ENCODE peak calls at places on chromosomes 2 and 18, in five cellular contexts. M, Z, H, Y and P are unnamed samples.

GRCh38 chr2:128268611-128269357 is 49.9 kb downstream of the HS6ST1 start:
- DNase-seq in M (no peak), Z (no peak), H (no peak), Y (no peak), P (no peak)

GRCh38 chr18:49652841-49653240 is 91.0 kb downstream of the LIPG start:
- DNase-seq in M (peak), Z (no peak), H (no peak), Y (no peak), P (no peak)

GRCh38 chr2:72953976-72954375 is 36.7 kb downstream of the EMX1 start:
- DNase-seq in M (no peak), Z (no peak), H (no peak), Y (no peak), P (no peak)

GRCh38 chr2:122748552-122749011 is 993.1 kb downstream of the TSN start:
- DNase-seq in M (peak), Z (no peak), H (no peak), Y (peak), P (no peak)

GRCh38 chr2:115161531-115162453 is 719.4 kb downstream of the DPP10 start:
- DNase-seq in M (no peak), Z (no peak), H (no peak), Y (no peak), P (peak)

GRCh38 chr2:39118786-39119499 is 1.9 kb downstream of the SOS1 start:
- DNase-seq in M (no peak), Z (no peak), H (no peak), Y (peak), P (no peak)

GRCh38 chr2:231278868-231279267 is 80.4 kb downstream of the ARMC9 start:
- DNase-seq in M (no peak), Z (no peak), H (no peak), Y (no peak), P (no peak)

GRCh38 chr2:227411990-227412350 is 24.2 kb upstream of the SCYGR1 start:
- DNase-seq in M (peak), Z (no peak), H (no peak), Y (no peak), P (no peak)

GRCh38 chr2:189427872-189428271 is 13.4 kb upstream of the WDR75 start:
- DNase-seq in M (no peak), Z (no peak), H (no peak), Y (no peak), P (no peak)

GRCh38 chr18:28177828-28178635 is 1.1 kb upstream of the CDH2 start:
- DNase-seq in M (peak), Z (no peak), H (peak), Y (peak), P (peak)

GRCh38 chr2:129396980-129397599 is 582.4 kb upstream of the RAB6C start:
- DNase-seq in M (no peak), Z (no peak), H (no peak), Y (peak), P (no peak)

GRCh38 chr2:127079358-127079920 is 27.5 kb downstream of the BIN1 start:
- DNase-seq in M (no peak), Z (no peak), H (no peak), Y (no peak), P (no peak)

GRCh38 chr2:133044556-133044955 is 374.6 kb upstream of the LYPD1 start:
- DNase-seq in M (no peak), Z (no peak), H (no peak), Y (no peak), P (no peak)

GRCh38 chr18:44839239-44839666 is 158.6 kb downstream of the SETBP1 start:
- DNase-seq in M (peak), Z (peak), H (no peak), Y (no peak), P (no peak)

GRCh38 chr2:130346041-130346740 is 3.5 kb downstream of the IMP4 start:
- DNase-seq in M (no peak), Z (no peak), H (no peak), Y (no peak), P (no peak)

GRCh38 chr18:36152781-36153180 is 23.1 kb downstream of the ELP2 start:
- DNase-seq in M (no peak), Z (no peak), H (no peak), Y (peak), P (no peak)

GRCh38 chr2:70086278-70086837 is 919 bp upstream of the PCBP1 start:
- DNase-seq in M (peak), Z (peak), H (no peak), Y (peak), P (peak)